ENCODE peak calls at places on chromosome 14, in five cellular contexts. One of them, this sample, is unnamed.

GRCh38 chr14:67395876-67396189 is 16.1 kb downstream of the PLEK2 start:
- DNase-seq in activated T-cell treated with anti-CD3 and anti-CD28 coated beads, Interleukin-2, amount 50 U/mL, for 72 hours: no peak
- DNase-seq in HT1080: peak
- DNase-seq in pons: no peak
- DNase-seq in left cardiac atrium: no peak
- DNase-seq in this sample: no peak

GRCh38 chr14:35985504-35986218 is 159.5 kb downstream of the BRMS1L start:
- DNase-seq in HT1080: no peak
- DNase-seq in pons: peak
- DNase-seq in left cardiac atrium: no peak
- DNase-seq in activated T-cell treated with anti-CD3 and anti-CD28 coated beads, Interleukin-2, amount 50 U/mL, for 72 hours: no peak
- DNase-seq in this sample: no peak

GRCh38 chr14:52043690-52044089 is 25.2 kb downstream of the NID2 start:
- DNase-seq in pons: no peak
- DNase-seq in HT1080: peak
- DNase-seq in left cardiac atrium: peak
- DNase-seq in activated T-cell treated with anti-CD3 and anti-CD28 coated beads, Interleukin-2, amount 50 U/mL, for 72 hours: peak
- DNase-seq in this sample: peak

GRCh38 chr14:87233806-87234384 is 759.1 kb downstream of the GALC start:
- DNase-seq in left cardiac atrium: no peak
- DNase-seq in HT1080: peak
- DNase-seq in activated T-cell treated with anti-CD3 and anti-CD28 coated beads, Interleukin-2, amount 50 U/mL, for 72 hours: no peak
- DNase-seq in pons: no peak
- DNase-seq in this sample: no peak

GRCh38 chr14:59481407-59482119 is 2.6 kb downstream of the L3HYPDH start:
- DNase-seq in activated T-cell treated with anti-CD3 and anti-CD28 coated beads, Interleukin-2, amount 50 U/mL, for 72 hours: no peak
- DNase-seq in pons: no peak
- DNase-seq in left cardiac atrium: no peak
- DNase-seq in HT1080: peak
- DNase-seq in this sample: peak

GRCh38 chr14:57470909-57471308 is 22.7 kb downstream of the CCDC198 start:
- DNase-seq in pons: no peak
- DNase-seq in left cardiac atrium: no peak
- DNase-seq in HT1080: no peak
- DNase-seq in activated T-cell treated with anti-CD3 and anti-CD28 coated beads, Interleukin-2, amount 50 U/mL, for 72 hours: no peak
- DNase-seq in this sample: no peak

GRCh38 chr14:43123544-43123943 is 1383.5 kb downstream of the FSCB start:
- DNase-seq in HT1080: no peak
- DNase-seq in pons: no peak
- DNase-seq in left cardiac atrium: no peak
- DNase-seq in activated T-cell treated with anti-CD3 and anti-CD28 coated beads, Interleukin-2, amount 50 U/mL, for 72 hours: no peak
- DNase-seq in this sample: no peak

GRCh38 chr14:74712499-74713394 is at the start of the genes AREL1 and FCF1:
- DNase-seq in pons: peak
- DNase-seq in activated T-cell treated with anti-CD3 and anti-CD28 coated beads, Interleukin-2, amount 50 U/mL, for 72 hours: peak
- DNase-seq in left cardiac atrium: peak
- DNase-seq in HT1080: peak
- DNase-seq in this sample: no peak

GRCh38 chr14:104926619-104927431 is 2.1 kb downstream of the PLD4 start:
- DNase-seq in left cardiac atrium: no peak
- DNase-seq in HT1080: no peak
- DNase-seq in pons: peak
- DNase-seq in activated T-cell treated with anti-CD3 and anti-CD28 coated beads, Interleukin-2, amount 50 U/mL, for 72 hours: no peak
- DNase-seq in this sample: no peak

GRCh38 chr14:64721391-64721791 is 17.2 kb downstream of the PLEKHG3 start:
- DNase-seq in pons: peak
- DNase-seq in activated T-cell treated with anti-CD3 and anti-CD28 coated beads, Interleukin-2, amount 50 U/mL, for 72 hours: no peak
- DNase-seq in HT1080: no peak
- DNase-seq in left cardiac atrium: peak
- DNase-seq in this sample: no peak

GRCh38 chr14:104424406-104425072 is 155.0 kb upstream of the C14orf180 start:
- DNase-seq in pons: peak
- DNase-seq in HT1080: no peak
- DNase-seq in left cardiac atrium: no peak
- DNase-seq in activated T-cell treated with anti-CD3 and anti-CD28 coated beads, Interleukin-2, amount 50 U/mL, for 72 hours: no peak
- DNase-seq in this sample: no peak

GRCh38 chr14:29278301-29278700 is 511.7 kb downstream of the FOXG1 start:
- DNase-seq in activated T-cell treated with anti-CD3 and anti-CD28 coated beads, Interleukin-2, amount 50 U/mL, for 72 hours: no peak
- DNase-seq in HT1080: no peak
- DNase-seq in left cardiac atrium: no peak
- DNase-seq in pons: no peak
- DNase-seq in this sample: no peak

GRCh38 chr14:54343276-54344121 is 53.3 kb upstream of the CDKN3 start:
- DNase-seq in left cardiac atrium: no peak
- DNase-seq in pons: no peak
- DNase-seq in HT1080: no peak
- DNase-seq in activated T-cell treated with anti-CD3 and anti-CD28 coated beads, Interleukin-2, amount 50 U/mL, for 72 hours: no peak
- DNase-seq in this sample: peak

GRCh38 chr14:93941293-93941910 is 14.3 kb downstream of the FAM181A start:
- DNase-seq in left cardiac atrium: no peak
- DNase-seq in HT1080: peak
- DNase-seq in pons: no peak
- DNase-seq in activated T-cell treated with anti-CD3 and anti-CD28 coated beads, Interleukin-2, amount 50 U/mL, for 72 hours: no peak
- DNase-seq in this sample: peak

GRCh38 chr14:89276424-89276975 is 140.5 kb downstream of the FOXN3 start:
- DNase-seq in activated T-cell treated with anti-CD3 and anti-CD28 coated beads, Interleukin-2, amount 50 U/mL, for 72 hours: peak
- DNase-seq in left cardiac atrium: no peak
- DNase-seq in HT1080: peak
- DNase-seq in pons: no peak
- DNase-seq in this sample: no peak

GRCh38 chr14:26870096-26870495 is 272.3 kb upstream of the NOVA1 start:
- DNase-seq in activated T-cell treated with anti-CD3 and anti-CD28 coated beads, Interleukin-2, amount 50 U/mL, for 72 hours: no peak
- DNase-seq in HT1080: no peak
- DNase-seq in pons: no peak
- DNase-seq in left cardiac atrium: no peak
- DNase-seq in this sample: no peak

GRCh38 chr14:29911815-29912214 is 15.8 kb downstream of the PRKD1 start:
- DNase-seq in HT1080: no peak
- DNase-seq in activated T-cell treated with anti-CD3 and anti-CD28 coated beads, Interleukin-2, amount 50 U/mL, for 72 hours: no peak
- DNase-seq in pons: no peak
- DNase-seq in left cardiac atrium: no peak
- DNase-seq in this sample: no peak

GRCh38 chr14:90804292-90804671 is 11.9 kb downstream of the TTC7B start:
- DNase-seq in pons: no peak
- DNase-seq in left cardiac atrium: no peak
- DNase-seq in activated T-cell treated with anti-CD3 and anti-CD28 coated beads, Interleukin-2, amount 50 U/mL, for 72 hours: no peak
- DNase-seq in HT1080: no peak
- DNase-seq in this sample: no peak

GRCh38 chr14:101598571-101599233 is 37.4 kb downstream of the DIO3 start:
- DNase-seq in pons: no peak
- DNase-seq in HT1080: no peak
- DNase-seq in activated T-cell treated with anti-CD3 and anti-CD28 coated beads, Interleukin-2, amount 50 U/mL, for 72 hours: no peak
- DNase-seq in left cardiac atrium: no peak
- DNase-seq in this sample: no peak

GRCh38 chr14:59482120-59482434 is 2.1 kb downstream of the L3HYPDH start:
- DNase-seq in activated T-cell treated with anti-CD3 and anti-CD28 coated beads, Interleukin-2, amount 50 U/mL, for 72 hours: no peak
- DNase-seq in pons: no peak
- DNase-seq in left cardiac atrium: no peak
- DNase-seq in HT1080: no peak
- DNase-seq in this sample: no peak

GRCh38 chr14:33454022-33454645 is 496.7 kb downstream of the EGLN3 start:
- DNase-seq in left cardiac atrium: no peak
- DNase-seq in pons: no peak
- DNase-seq in HT1080: no peak
- DNase-seq in activated T-cell treated with anti-CD3 and anti-CD28 coated beads, Interleukin-2, amount 50 U/mL, for 72 hours: no peak
- DNase-seq in this sample: no peak

GRCh38 chr14:62745496-62745895 is 299.8 kb downstream of the KCNH5 start:
- DNase-seq in HT1080: peak
- DNase-seq in pons: no peak
- DNase-seq in activated T-cell treated with anti-CD3 and anti-CD28 coated beads, Interleukin-2, amount 50 U/mL, for 72 hours: no peak
- DNase-seq in left cardiac atrium: no peak
- DNase-seq in this sample: no peak

This sample was measured in DMS53.